ENCODE peak calls at places on chromosomes 6 and 20, in nine cellular contexts. One of them, this sample, is unnamed.

GRCh38 chr20:39289316-39289715 is 327.2 kb downstream of the DHX35 start:
- DNase-seq in GM23248: no peak
- DNase-seq in MM.1S: peak
- DNase-seq in hepatocyte: peak
- DNase-seq in PC-3: no peak
- DNase-seq in SK-N-SH: no peak
- DNase-seq in neural progenitor cell: peak
- DNase-seq in HCT116: no peak
- DNase-seq in GM23338: peak
- DNase-seq in this sample: peak

GRCh38 chr6:44126320-44127149 is 717 bp downstream of the MRPL14 start:
- DNase-seq in hepatocyte: peak
- DNase-seq in SK-N-SH: peak
- DNase-seq in GM23338: peak
- DNase-seq in GM23248: peak
- DNase-seq in neural progenitor cell: peak
- DNase-seq in MM.1S: peak
- DNase-seq in PC-3: peak
- DNase-seq in HCT116: no peak
- DNase-seq in this sample: peak

GRCh38 chr6:106508836-106509235 is 120.5 kb downstream of the RTN4IP1 start:
- DNase-seq in MM.1S: no peak
- DNase-seq in HCT116: no peak
- DNase-seq in SK-N-SH: no peak
- DNase-seq in neural progenitor cell: no peak
- DNase-seq in hepatocyte: no peak
- DNase-seq in GM23248: no peak
- DNase-seq in GM23338: no peak
- DNase-seq in PC-3: no peak
- DNase-seq in this sample: no peak

GRCh38 chr6:13708679-13709261 is 2.9 kb downstream of the RANBP9 start:
- DNase-seq in MM.1S: no peak
- DNase-seq in neural progenitor cell: no peak
- DNase-seq in SK-N-SH: no peak
- DNase-seq in PC-3: peak
- DNase-seq in hepatocyte: no peak
- DNase-seq in GM23338: no peak
- DNase-seq in GM23248: peak
- DNase-seq in HCT116: no peak
- DNase-seq in this sample: peak

GRCh38 chr6:31087494-31088089 is 24.8 kb downstream of the C6orf15 start:
- DNase-seq in SK-N-SH: peak
- DNase-seq in GM23338: peak
- DNase-seq in PC-3: peak
- DNase-seq in HCT116: peak
- DNase-seq in MM.1S: peak
- DNase-seq in hepatocyte: peak
- DNase-seq in neural progenitor cell: peak
- DNase-seq in GM23248: peak
- DNase-seq in this sample: peak

GRCh38 chr6:106973841-106974336 is 640 bp downstream of the CD24 start:
- DNase-seq in MM.1S: no peak
- DNase-seq in hepatocyte: peak
- DNase-seq in HCT116: no peak
- DNase-seq in PC-3: peak
- DNase-seq in neural progenitor cell: peak
- DNase-seq in GM23248: peak
- DNase-seq in GM23338: peak
- DNase-seq in SK-N-SH: no peak
- DNase-seq in this sample: peak

GRCh38 chr6:107819217-107819616 is 4.9 kb downstream of the SCML4 start:
- DNase-seq in HCT116: no peak
- DNase-seq in hepatocyte: no peak
- DNase-seq in GM23338: no peak
- DNase-seq in SK-N-SH: no peak
- DNase-seq in GM23248: peak
- DNase-seq in neural progenitor cell: no peak
- DNase-seq in PC-3: no peak
- DNase-seq in MM.1S: no peak
- DNase-seq in this sample: no peak

GRCh38 chr6:163183791-163184190 is 230.7 kb upstream of the QKI start:
- DNase-seq in PC-3: no peak
- DNase-seq in GM23248: peak
- DNase-seq in MM.1S: no peak
- DNase-seq in HCT116: no peak
- DNase-seq in SK-N-SH: no peak
- DNase-seq in GM23338: no peak
- DNase-seq in hepatocyte: no peak
- DNase-seq in neural progenitor cell: no peak
- DNase-seq in this sample: no peak

GRCh38 chr6:56775498-56776166 is 132.9 kb upstream of the DST start:
- DNase-seq in hepatocyte: no peak
- DNase-seq in GM23338: peak
- DNase-seq in HCT116: no peak
- DNase-seq in GM23248: no peak
- DNase-seq in MM.1S: no peak
- DNase-seq in PC-3: no peak
- DNase-seq in SK-N-SH: no peak
- DNase-seq in neural progenitor cell: peak
- DNase-seq in this sample: no peak

GRCh38 chr6:3612341-3613041 is 139.0 kb downstream of the PXDC1 start:
- DNase-seq in MM.1S: no peak
- DNase-seq in PC-3: peak
- DNase-seq in hepatocyte: peak
- DNase-seq in HCT116: peak
- DNase-seq in GM23248: peak
- DNase-seq in SK-N-SH: no peak
- DNase-seq in GM23338: no peak
- DNase-seq in neural progenitor cell: no peak
- DNase-seq in this sample: no peak
- H2AFZ ChIP-seq in MM.1S: no peak
- H2AFZ ChIP-seq in PC-3: no peak
- H2AFZ ChIP-seq in hepatocyte: no peak
- H2AFZ ChIP-seq in HCT116: peak
- H2AFZ ChIP-seq in GM23248: no peak
- H2AFZ ChIP-seq in SK-N-SH: no peak
- H2AFZ ChIP-seq in GM23338: no peak
- H2AFZ ChIP-seq in neural progenitor cell: no peak
- H2AFZ ChIP-seq in this sample: no peak

DNA sequence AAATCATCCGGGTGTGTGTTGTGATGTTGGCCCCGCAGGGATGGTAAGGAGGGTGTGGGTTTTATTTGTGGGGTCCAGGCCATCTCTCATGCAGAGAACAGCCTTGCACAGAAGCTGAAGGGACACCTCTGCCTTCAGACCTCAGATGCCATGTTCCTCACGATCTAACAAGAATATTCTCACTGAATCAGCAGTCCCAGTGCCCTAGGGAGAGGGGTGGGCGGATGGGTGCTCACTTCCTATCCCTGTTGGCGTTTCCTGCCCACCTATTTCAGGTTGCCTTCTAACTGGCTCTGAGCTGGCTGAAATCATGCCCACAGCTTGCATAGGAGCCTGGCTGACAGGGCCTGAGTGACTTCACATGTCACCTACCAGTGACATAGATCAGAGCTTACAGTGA is 286.0 kb upstream of the PRND start:
- DNase-seq in MM.1S: no peak
- DNase-seq in PC-3: no peak
- DNase-seq in neural progenitor cell: no peak
- DNase-seq in SK-N-SH: no peak
- DNase-seq in hepatocyte: no peak
- DNase-seq in GM23338: no peak
- DNase-seq in HCT116: no peak
- DNase-seq in GM23248: no peak
- DNase-seq in this sample: no peak
- H3K4me2 ChIP-seq in MM.1S: no peak
- H3K4me2 ChIP-seq in PC-3: no peak
- H3K4me2 ChIP-seq in neural progenitor cell: no peak
- H3K4me2 ChIP-seq in SK-N-SH: peak
- H3K4me2 ChIP-seq in hepatocyte: no peak
- H3K4me2 ChIP-seq in GM23338: no peak
- H3K4me2 ChIP-seq in HCT116: no peak
- H3K4me2 ChIP-seq in GM23248: peak
- H3K4me2 ChIP-seq in this sample: no peak

GRCh38 chr6:33915134-33915533 is 111.3 kb upstream of the MLN start:
- DNase-seq in hepatocyte: no peak
- DNase-seq in MM.1S: no peak
- DNase-seq in GM23338: no peak
- DNase-seq in PC-3: no peak
- DNase-seq in neural progenitor cell: no peak
- DNase-seq in GM23248: peak
- DNase-seq in SK-N-SH: no peak
- DNase-seq in HCT116: no peak
- DNase-seq in this sample: no peak

GRCh38 chr6:33921745-33922144 is 117.9 kb upstream of the MLN start:
- DNase-seq in HCT116: no peak
- DNase-seq in PC-3: no peak
- DNase-seq in GM23248: no peak
- DNase-seq in SK-N-SH: no peak
- DNase-seq in GM23338: no peak
- DNase-seq in MM.1S: no peak
- DNase-seq in hepatocyte: no peak
- DNase-seq in neural progenitor cell: no peak
- DNase-seq in this sample: no peak

GRCh38 chr6:33923857-33924514 is 120.2 kb upstream of the MLN start:
- DNase-seq in MM.1S: no peak
- DNase-seq in GM23248: no peak
- DNase-seq in PC-3: no peak
- DNase-seq in HCT116: no peak
- DNase-seq in neural progenitor cell: no peak
- DNase-seq in SK-N-SH: peak
- DNase-seq in GM23338: no peak
- DNase-seq in hepatocyte: no peak
- DNase-seq in this sample: no peak

GRCh38 chr6:33914519-33915120 is 110.8 kb upstream of the MLN start:
- DNase-seq in GM23338: no peak
- DNase-seq in HCT116: no peak
- DNase-seq in hepatocyte: no peak
- DNase-seq in GM23248: no peak
- DNase-seq in neural progenitor cell: no peak
- DNase-seq in MM.1S: no peak
- DNase-seq in PC-3: no peak
- DNase-seq in SK-N-SH: no peak
- DNase-seq in this sample: peak

DNA sequence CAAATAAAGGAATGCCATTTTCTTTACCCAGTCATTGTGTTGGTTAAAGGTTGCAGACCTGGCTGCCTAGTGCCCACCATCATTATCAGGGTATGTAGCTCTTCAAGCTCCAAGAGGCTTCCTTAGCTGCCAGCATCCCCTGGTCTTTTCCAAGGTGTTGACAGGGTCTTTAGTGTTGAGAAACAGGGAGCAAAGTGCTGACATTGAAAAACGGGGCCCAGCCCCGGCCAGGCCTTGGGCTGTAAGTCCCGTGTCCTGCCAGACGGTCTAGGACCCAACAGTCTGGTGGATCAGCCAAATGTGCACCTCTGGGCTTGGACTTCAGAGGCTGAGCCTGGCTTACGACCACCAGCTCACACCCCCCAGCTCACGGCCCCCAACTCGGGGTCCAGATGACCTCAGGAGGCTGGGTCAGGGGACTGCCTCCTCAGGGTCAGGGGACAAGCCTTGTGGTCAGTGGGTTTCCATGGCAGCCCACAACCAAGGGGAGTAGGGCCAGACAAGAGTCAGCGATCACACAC is 114.4 kb upstream of the MLN start:
- DNase-seq in SK-N-SH: no peak
- DNase-seq in MM.1S: no peak
- DNase-seq in GM23338: no peak
- DNase-seq in GM23248: no peak
- DNase-seq in HCT116: no peak
- DNase-seq in neural progenitor cell: no peak
- DNase-seq in PC-3: no peak
- DNase-seq in hepatocyte: no peak
- DNase-seq in this sample: no peak
- TF ChIP-seq EZH2phosphoT487 in SK-N-SH: no peak
- TF ChIP-seq EZH2phosphoT487 in MM.1S: no peak
- TF ChIP-seq EZH2phosphoT487 in GM23338: no peak
- TF ChIP-seq EZH2phosphoT487 in GM23248: no peak
- TF ChIP-seq EZH2phosphoT487 in HCT116: no peak
- TF ChIP-seq EZH2phosphoT487 in neural progenitor cell: no peak
- TF ChIP-seq EZH2phosphoT487 in PC-3: no peak
- TF ChIP-seq EZH2phosphoT487 in hepatocyte: no peak
- TF ChIP-seq EZH2phosphoT487 in this sample: no peak

GRCh38 chr20:53843645-53844044 is 226.7 kb downstream of the BCAS1 start:
- DNase-seq in GM23338: no peak
- DNase-seq in neural progenitor cell: no peak
- DNase-seq in PC-3: no peak
- DNase-seq in MM.1S: no peak
- DNase-seq in HCT116: no peak
- DNase-seq in SK-N-SH: no peak
- DNase-seq in hepatocyte: no peak
- DNase-seq in GM23248: no peak
- DNase-seq in this sample: no peak

GRCh38 chr20:53840462-53841000 is 229.9 kb downstream of the BCAS1 start:
- DNase-seq in GM23248: no peak
- DNase-seq in HCT116: no peak
- DNase-seq in MM.1S: no peak
- DNase-seq in PC-3: no peak
- DNase-seq in SK-N-SH: no peak
- DNase-seq in neural progenitor cell: no peak
- DNase-seq in hepatocyte: no peak
- DNase-seq in GM23338: no peak
- DNase-seq in this sample: no peak

GRCh38 chr20:53844259-53844658 is 226.1 kb downstream of the BCAS1 start:
- DNase-seq in HCT116: no peak
- DNase-seq in PC-3: no peak
- DNase-seq in MM.1S: no peak
- DNase-seq in SK-N-SH: no peak
- DNase-seq in neural progenitor cell: no peak
- DNase-seq in GM23338: no peak
- DNase-seq in GM23248: no peak
- DNase-seq in hepatocyte: no peak
- DNase-seq in this sample: no peak

GRCh38 chr20:53841741-53842140 is 228.7 kb downstream of the BCAS1 start:
- DNase-seq in GM23248: no peak
- DNase-seq in PC-3: no peak
- DNase-seq in hepatocyte: no peak
- DNase-seq in MM.1S: no peak
- DNase-seq in neural progenitor cell: no peak
- DNase-seq in GM23338: no peak
- DNase-seq in HCT116: no peak
- DNase-seq in SK-N-SH: no peak
- DNase-seq in this sample: no peak

DNA sequence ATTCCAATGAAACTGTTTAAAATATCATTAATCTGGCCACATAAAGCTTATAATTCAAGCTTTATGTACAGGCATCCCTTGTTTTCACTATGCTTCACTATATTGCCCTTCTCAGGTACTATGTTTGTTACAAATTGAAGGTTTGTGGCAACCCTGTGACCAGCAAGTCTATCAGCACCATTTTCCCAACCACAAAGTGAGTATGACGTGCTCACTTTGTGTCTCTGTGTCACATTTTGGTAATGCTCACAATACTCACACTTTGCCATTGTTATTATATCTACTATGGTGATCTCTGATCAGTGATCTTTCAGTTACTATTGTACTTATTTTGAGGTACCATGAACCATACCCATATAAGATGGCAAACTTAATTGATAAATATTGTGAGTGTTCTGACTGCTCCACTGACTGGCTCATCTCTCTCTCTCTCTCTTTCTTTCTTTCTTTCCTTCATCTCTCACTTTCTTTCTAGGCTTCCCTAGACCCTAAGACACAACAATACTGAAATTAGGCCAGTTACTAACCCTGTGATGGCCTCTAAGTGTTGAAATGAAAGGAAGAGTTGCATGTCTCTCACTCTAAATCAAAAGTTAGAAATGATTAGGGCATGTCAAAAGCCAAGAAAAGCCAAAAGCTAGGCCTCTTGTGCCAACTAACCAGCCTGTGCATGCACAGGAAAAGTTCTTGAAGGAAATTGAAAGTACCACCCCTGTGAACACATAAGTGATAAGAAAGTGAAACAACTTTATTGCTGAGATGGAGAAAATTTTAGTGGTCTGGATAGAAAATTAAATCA is 227.9 kb downstream of the BCAS1 start:
- DNase-seq in SK-N-SH: no peak
- DNase-seq in GM23338: no peak
- DNase-seq in HCT116: no peak
- DNase-seq in neural progenitor cell: no peak
- DNase-seq in MM.1S: peak
- DNase-seq in hepatocyte: no peak
- DNase-seq in GM23248: no peak
- DNase-seq in PC-3: no peak
- DNase-seq in this sample: peak
- H2AFZ ChIP-seq in SK-N-SH: peak
- H2AFZ ChIP-seq in GM23338: peak
- H2AFZ ChIP-seq in HCT116: no peak
- H2AFZ ChIP-seq in neural progenitor cell: no peak
- H2AFZ ChIP-seq in MM.1S: no peak
- H2AFZ ChIP-seq in hepatocyte: no peak
- H2AFZ ChIP-seq in GM23248: no peak
- H2AFZ ChIP-seq in PC-3: no peak
- H2AFZ ChIP-seq in this sample: peak

This sample was measured in OCI-LY7.